ENCODE peak calls at places on chromosome 16, in six cellular contexts. R, N, Y, H, U and Q are unnamed samples.
A peak's percentile ranks its signal among the peaks of the same experiment; 100 is the strongest.

GRCh38 chr16:336269-336668 is 16.3 kb downstream of the AXIN1 start:
- DNase-seq in Y (no peak), H (no peak), R (no peak), N (no peak), U (no peak), Q (no peak)

GRCh38 chr16:17063156-17063555 is 407.6 kb downstream of the XYLT1 start:
- DNase-seq in N (no peak), Y (no peak), H (no peak), R (no peak), U (no peak), Q (peak; percentile 31)

GRCh38 chr16:67398546-67399217 is 5.4 kb upstream of the TPPP3 start:
- DNase-seq in N (no peak), U (no peak), R (no peak), H (no peak), Y (no peak), Q (no peak)

GRCh38 chr16:2686912-2687507 is 4.7 kb downstream of the KCTD5 start:
- DNase-seq in N (peak; percentile 71), R (no peak), Y (no peak), H (no peak), U (no peak), Q (no peak)

GRCh38 chr16:79776243-79776884 is 175.8 kb upstream of the MAF start:
- DNase-seq in N (no peak), Y (peak; percentile 60), U (no peak), H (no peak), R (no peak), Q (no peak)

GRCh38 chr16:64983983-64984382 is 137.9 kb downstream of the CDH11 start:
- DNase-seq in N (no peak), R (no peak), U (peak; percentile 5), H (peak; percentile 35), Y (peak; percentile 93), Q (peak; percentile 9)

GRCh38 chr16:68426355-68426652 is 22.0 kb downstream of the SMPD3 start:
- DNase-seq in N (no peak), Y (peak; percentile 15), H (no peak), U (no peak), R (no peak), Q (no peak)

GRCh38 chr16:85767569-85767968 is 16.7 kb upstream of the C16orf74 start:
- DNase-seq in Y (peak; percentile 88), U (no peak), R (peak; percentile 48), N (no peak), H (peak; percentile 8), Q (no peak)

GRCh38 chr16:66958857-66959644 is 2.0 kb upstream of the CES3 start:
- DNase-seq in H (no peak), U (no peak), R (no peak), N (no peak), Y (no peak), Q (no peak)

GRCh38 chr16:31696968-31697743 is 169.5 kb downstream of the AHSP start:
- DNase-seq in U (peak; percentile 30), Y (peak; percentile 55), N (no peak), R (no peak), H (no peak), Q (peak; percentile 33)

GRCh38 chr16:86668136-86668535 is 89.8 kb downstream of the FOXL1 start:
- DNase-seq in Y (peak; percentile 93), U (no peak), N (no peak), H (no peak), R (no peak), Q (no peak)

GRCh38 chr16:2701272-2701671 is 18.8 kb downstream of the PRSS27 start:
- DNase-seq in R (no peak), N (no peak), H (no peak), U (no peak), Y (no peak), Q (no peak)

GRCh38 chr16:9049241-9049640 is 42.2 kb upstream of the HAPSTR1 start:
- DNase-seq in U (no peak), Y (peak; percentile 80), R (peak; percentile 77), H (no peak), N (no peak), Q (no peak)